ENCODE peak calls at places on chromosomes 13 and 19, in five cellular contexts. U, R, G, C and X are unnamed samples.

GRCh38 chr19:1318678-1319471 is 33.2 kb downstream of the EFNA2 start:
- DNase-seq in G (no peak), U (no peak), R (no peak), C (no peak), X (no peak)

GRCh38 chr13:43285891-43286602 is 262.7 kb downstream of the DNAJC15 start:
- DNase-seq in R (peak; percentile 19), U (no peak), C (no peak), G (no peak), X (no peak)

GRCh38 chr19:15378529-15379082 is 981 bp downstream of the AKAP8 start:
- DNase-seq in U (no peak), G (peak; percentile 63), C (peak; percentile 73), R (peak; percentile 58), X (peak; percentile 81)

GRCh38 chr13:23558675-23559536 is 11.3 kb upstream of the TNFRSF19 start:
- DNase-seq in C (no peak), R (peak; percentile 96), U (no peak), G (peak; percentile 83), X (no peak)

GRCh38 chr19:36008336-36008978 is at the start of gene SYNE4:
- DNase-seq in C (no peak), G (peak; percentile 47), U (peak; percentile 80), R (no peak), X (no peak)

GRCh38 chr19:10899171-10899653 is 27.9 kb downstream of the CARM1 start:
- DNase-seq in R (no peak), G (peak; percentile 85), C (no peak), U (no peak), X (no peak)

GRCh38 chr13:101985321-101985720 is 416.5 kb downstream of the FGF14 start:
- DNase-seq in R (no peak), U (no peak), C (no peak), G (peak; percentile 32), X (no peak)

GRCh38 chr13:26695360-26695705 is 65.3 kb downstream of the GPR12 start:
- DNase-seq in U (no peak), G (no peak), C (no peak), R (no peak), X (no peak)

GRCh38 chr13:109509154-109509905 is 277.1 kb downstream of the IRS2 start:
- DNase-seq in R (peak; percentile 38), C (no peak), U (no peak), G (peak; percentile 20), X (no peak)

DNA sequence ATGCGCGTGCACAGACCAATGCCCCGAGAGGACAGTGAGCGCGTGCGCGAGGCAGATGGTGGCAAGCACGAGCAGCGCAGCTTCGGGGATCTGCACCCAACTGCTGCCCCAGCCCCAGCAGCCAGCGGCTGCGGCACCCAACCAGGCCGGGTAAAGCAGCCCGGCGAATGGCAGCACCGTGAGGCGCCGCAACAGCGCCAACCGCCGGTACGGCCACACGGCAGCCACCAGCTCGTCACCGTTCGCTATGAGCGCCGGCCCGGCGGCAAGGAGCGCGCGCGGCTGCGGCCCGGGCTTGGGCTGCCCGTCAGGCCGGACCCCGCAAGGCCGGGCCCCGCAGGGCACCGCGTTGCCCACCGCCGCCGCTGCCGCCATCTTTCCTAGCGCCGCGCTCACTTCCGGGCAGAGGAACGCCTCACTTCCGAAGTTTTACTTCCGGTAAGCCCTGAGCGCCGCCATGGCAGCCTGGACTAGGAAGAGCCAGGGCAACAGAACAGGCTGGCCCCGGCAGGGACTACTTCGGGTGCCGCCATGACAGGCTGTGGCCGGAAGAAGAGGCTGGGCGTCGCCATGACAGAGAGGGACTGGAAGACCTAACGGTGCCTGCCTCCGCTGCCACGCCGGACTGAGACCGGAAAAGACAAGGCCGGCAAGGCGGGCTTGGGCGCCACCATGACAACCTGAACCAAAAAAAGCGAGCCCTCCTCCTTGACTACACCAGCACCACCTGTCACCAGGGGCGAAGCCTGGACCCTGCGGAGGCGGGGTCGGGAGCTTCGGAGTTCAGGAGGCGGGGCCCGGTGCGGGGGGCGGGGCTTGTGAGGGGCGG is at the start of gene ATP13A1:
- DNase-seq in C (peak; percentile 98), U (peak; percentile 88), R (peak; percentile 99), G (peak; percentile 98), X (peak; percentile 93)
- TF ChIP-seq CTCF in C (peak; percentile 49), U (no peak), R (no peak), G (no peak), X (peak; percentile 18)

GRCh38 chr13:33817843-33818661 is at the start of gene RFC3:
- DNase-seq in C (peak; percentile 97), R (peak; percentile 96), U (peak; percentile 86), G (peak; percentile 94), X (peak; percentile 82)
- TF ChIP-seq CTCF in C (peak; percentile 51), R (no peak), U (no peak), G (no peak), X (no peak)

GRCh38 chr13:113656831-113657671 is 947 bp downstream of the ATP4B start:
- DNase-seq in C (no peak), U (peak; percentile 13), G (no peak), R (no peak), X (no peak)
- TF ChIP-seq CTCF in C (no peak), U (no peak), G (no peak), R (no peak), X (no peak)

DNA sequence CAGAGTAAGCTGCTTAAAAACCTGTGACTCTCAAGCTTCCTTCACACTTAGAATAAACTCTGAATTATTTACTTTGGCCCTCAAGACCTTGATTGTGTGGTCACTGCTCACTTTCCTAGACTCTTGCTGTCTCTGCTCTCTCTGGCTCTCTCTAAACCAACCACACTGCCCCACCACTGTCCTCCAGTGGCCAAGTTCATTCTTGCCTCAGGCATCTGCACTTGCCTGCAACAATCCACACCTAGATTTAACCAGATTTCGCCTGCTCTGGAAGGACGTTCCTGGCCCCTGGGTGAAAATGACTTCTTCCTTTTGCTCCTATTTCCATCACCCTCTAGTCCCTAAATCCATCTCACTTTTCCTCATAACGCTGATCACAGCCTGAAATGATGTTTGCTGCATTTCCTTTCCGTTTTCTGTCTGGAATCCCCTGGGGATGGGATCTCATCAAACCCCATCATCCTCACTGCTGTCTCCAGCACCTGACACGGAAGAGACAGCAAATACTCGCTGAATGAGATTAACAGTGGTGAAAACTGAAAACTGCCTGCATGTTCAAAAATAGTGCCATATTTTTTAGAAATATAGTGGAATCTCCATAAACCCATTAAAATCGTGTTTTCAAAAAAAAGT is 232.6 kb downstream of the UQCRFS1 start:
- DNase-seq in U (peak; percentile 49), G (no peak), R (peak; percentile 49), C (no peak), X (no peak)
- TF ChIP-seq CTCF in U (no peak), G (no peak), R (peak; percentile 78), C (no peak), X (no peak)

GRCh38 chr13:44465318-44465717 is 91.7 kb downstream of the SERP2 start:
- DNase-seq in G (no peak), U (no peak), R (no peak), C (no peak), X (no peak)

GRCh38 chr13:44474122-44474910 is 100.7 kb downstream of the SERP2 start:
- DNase-seq in R (peak; percentile 22), C (no peak), G (peak; percentile 12), U (no peak), X (no peak)

GRCh38 chr13:44471686-44472085 is 98.1 kb downstream of the SERP2 start:
- DNase-seq in R (peak; percentile 29), C (no peak), U (no peak), G (peak; percentile 23), X (no peak)

DNA sequence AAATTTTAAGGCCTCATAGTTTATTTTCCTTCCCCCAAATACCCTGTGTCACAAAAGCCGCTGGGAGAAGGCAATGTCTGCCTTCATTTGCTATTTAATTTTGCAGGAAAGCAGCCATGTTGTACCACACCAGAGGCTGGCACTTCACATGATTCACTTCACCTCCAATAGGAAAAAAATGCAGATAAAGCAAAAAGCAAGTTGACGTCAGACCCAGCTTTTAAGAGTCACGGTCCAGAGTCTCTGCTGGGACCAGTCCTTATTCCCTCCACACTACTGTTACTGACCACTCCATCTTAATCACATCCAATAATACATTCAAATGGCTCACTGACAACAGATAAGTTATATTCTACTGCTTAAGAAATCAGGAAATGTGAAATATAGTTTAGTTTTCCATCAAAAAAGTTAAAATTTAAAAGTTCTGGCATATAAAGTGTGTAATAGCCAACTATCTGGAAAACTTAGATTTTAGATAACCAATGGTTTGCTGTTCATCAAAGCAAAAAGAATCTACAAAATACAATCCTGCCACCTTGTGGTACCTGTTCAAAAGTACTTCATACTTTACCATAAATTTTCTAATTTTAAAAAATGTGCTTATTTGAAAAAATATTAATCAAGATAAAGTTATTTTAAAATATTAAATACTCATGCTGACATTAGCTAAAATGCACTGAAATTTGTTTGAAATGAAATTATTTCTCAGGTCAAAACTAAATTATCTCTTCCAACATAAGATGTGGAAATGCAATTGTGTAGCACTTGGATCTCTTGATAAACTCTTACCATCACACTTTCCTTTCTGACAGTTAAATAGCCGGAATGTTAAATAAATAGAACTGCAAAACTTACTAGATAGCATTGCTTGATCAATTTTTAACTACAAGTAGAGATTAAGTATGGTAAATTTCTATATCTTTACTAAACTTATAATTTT is 97.3 kb downstream of the SERP2 start:
- DNase-seq in U (no peak), G (peak; percentile 50), C (peak; percentile 57), R (peak; percentile 46), X (no peak)
- TF ChIP-seq CTCF in U (no peak), G (peak; percentile 58), C (peak; percentile 81), R (peak; percentile 43), X (peak; percentile 47)

GRCh38 chr19:8321067-8321759 is at the start of the genes NDUFA7 and RPS28:
- DNase-seq in C (peak; percentile 98), R (peak; percentile 98), U (peak; percentile 98), G (peak; percentile 96), X (peak; percentile 96)
- TF ChIP-seq CTCF in C (peak; percentile 27), R (no peak), U (no peak), G (no peak), X (peak; percentile 59)

GRCh38 chr13:103772576-103772975 is 706.4 kb upstream of the SLC10A2 start:
- DNase-seq in R (no peak), C (peak; percentile 0), G (no peak), U (peak; percentile 15), X (no peak)
- TF ChIP-seq CTCF in R (no peak), C (peak; percentile 40), G (no peak), U (peak; percentile 28), X (no peak)

DNA sequence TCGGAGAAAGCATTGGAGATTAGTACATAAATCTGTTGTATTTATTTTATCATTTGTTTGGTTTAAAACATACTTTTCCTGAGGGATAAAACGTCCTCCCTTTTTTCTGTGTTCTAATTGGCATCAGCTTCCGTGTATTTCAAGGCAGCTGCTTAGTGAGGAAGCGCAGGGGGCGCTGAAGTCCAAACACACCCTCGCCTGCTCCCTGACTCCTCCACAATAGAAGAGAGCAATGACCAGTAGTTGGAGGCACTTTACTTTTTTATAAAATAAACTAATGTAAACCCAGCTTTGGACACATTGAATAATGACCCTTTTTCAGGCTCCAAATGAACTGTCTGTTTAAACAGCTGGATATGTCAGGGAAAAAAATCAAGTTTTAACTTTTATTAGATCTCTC is 79.9 kb downstream of the RNASEH2B start:
- DNase-seq in U (no peak), G (no peak), C (no peak), R (peak; percentile 46), X (no peak)
- TF ChIP-seq CTCF in U (no peak), G (no peak), C (no peak), R (no peak), X (peak; percentile 2)